ENCODE peak calls at places on chromosomes 16 and 17, in eight cellular contexts. A, E, W, G, Q, B, H and U are unnamed samples.
A peak's percentile ranks its signal among the peaks of the same experiment; 100 is the strongest.

GRCh38 chr17:35341465-35341992 is 31.9 kb downstream of the SLFN11 start:
- DNase-seq in H (no peak), B (peak; percentile 50), Q (no peak), E (no peak), G (no peak), W (no peak), A (no peak), U (no peak)

GRCh38 chr17:6064855-6065254 is 5.3 kb upstream of the WSCD1 start:
- DNase-seq in Q (no peak), B (no peak), A (no peak), G (no peak), E (no peak), H (no peak), W (no peak), U (no peak)

GRCh38 chr16:4324871-4325740 is 9.2 kb downstream of the GLIS2 start:
- DNase-seq in E (no peak), H (no peak), B (peak; percentile 36), W (no peak), G (no peak), Q (no peak), A (no peak), U (no peak)

GRCh38 chr17:4903051-4903818 is at the start of gene CHRNE:
- DNase-seq in E (peak; percentile 84), B (peak; percentile 92), W (peak; percentile 92), H (peak; percentile 71), G (peak; percentile 89), Q (peak; percentile 87), A (peak; percentile 56), U (no peak)

GRCh38 chr16:4700380-4700996 is 7.1 kb downstream of the NUDT16L1 start:
- DNase-seq in G (no peak), H (no peak), E (no peak), A (no peak), B (no peak), Q (no peak), W (no peak), U (no peak)

GRCh38 chr16:19765860-19766553 is 47.9 kb downstream of the IQCK start:
- DNase-seq in Q (no peak), A (no peak), G (no peak), E (peak; percentile 46), W (no peak), B (no peak), H (peak; percentile 72), U (no peak)

GRCh38 chr17:4807534-4808377 is 804 bp downstream of the PLD2 start:
- DNase-seq in W (peak; percentile 38), G (no peak), H (no peak), B (no peak), Q (no peak), E (no peak), A (no peak), U (no peak)

GRCh38 chr16:9092282-9092962 is 978 bp downstream of the HAPSTR1 start:
- DNase-seq in E (no peak), B (peak; percentile 34), A (no peak), H (peak; percentile 67), W (peak; percentile 69), G (peak; percentile 18), Q (peak; percentile 66), U (no peak)

GRCh38 chr17:43418441-43419374 is 19.9 kb downstream of the ARL4D start:
- DNase-seq in G (peak; percentile 88), B (no peak), A (peak; percentile 59), Q (peak; percentile 22), W (peak; percentile 79), E (peak; percentile 79), H (no peak), U (no peak)

GRCh38 chr16:50311891-50312501 is 45.6 kb downstream of the ADCY7 start:
- DNase-seq in G (no peak), Q (no peak), E (no peak), B (peak; percentile 13), W (no peak), H (peak; percentile 46), A (no peak), U (no peak)

GRCh38 chr16:70736454-70737376 is 50.9 kb upstream of the MTSS2 start:
- DNase-seq in W (no peak), H (no peak), E (no peak), Q (peak; percentile 23), B (no peak), G (no peak), A (no peak), U (no peak)

GRCh38 chr16:80009971-80010659 is 409.6 kb upstream of the MAF start:
- DNase-seq in A (no peak), W (no peak), B (no peak), H (no peak), E (no peak), G (no peak), Q (no peak), U (no peak)

GRCh38 chr16:81480856-81481821 is 36.5 kb downstream of the CMIP start:
- DNase-seq in E (peak; percentile 27), H (peak; percentile 85), Q (no peak), G (no peak), W (peak; percentile 61), A (no peak), B (peak; percentile 87), U (no peak)

GRCh38 chr17:77424585-77425344 is 284.0 kb downstream of the SEC14L1 start:
- DNase-seq in W (peak; percentile 90), B (peak; percentile 61), G (peak; percentile 69), E (peak; percentile 99), H (peak; percentile 85), A (peak; percentile 90), Q (no peak), U (peak; percentile 81)

GRCh38 chr16:20372696-20373095 is 20.2 kb upstream of the UMOD start:
- DNase-seq in Q (no peak), H (no peak), W (no peak), G (no peak), A (no peak), E (no peak), B (no peak), U (no peak)

GRCh38 chr16:12305847-12306246 is 329.3 kb downstream of the SNX29 start:
- DNase-seq in H (no peak), Q (no peak), G (no peak), B (no peak), E (no peak), W (no peak), A (no peak), U (no peak)

GRCh38 chr16:85464342-85465305 is 148.5 kb upstream of the GSE1 start:
- DNase-seq in H (no peak), G (no peak), E (no peak), A (no peak), B (no peak), W (no peak), Q (no peak), U (no peak)

GRCh38 chr17:78767806-78768205 is 14.3 kb downstream of the CYTH1 start:
- DNase-seq in B (peak; percentile 3), A (no peak), W (no peak), E (no peak), Q (no peak), H (no peak), G (no peak), U (no peak)

GRCh38 chr16:68074850-68075249 is 10.3 kb upstream of the NFATC3 start:
- DNase-seq in Q (no peak), B (peak; percentile 96), W (no peak), H (no peak), G (no peak), E (no peak), A (no peak), U (no peak)

DNA sequence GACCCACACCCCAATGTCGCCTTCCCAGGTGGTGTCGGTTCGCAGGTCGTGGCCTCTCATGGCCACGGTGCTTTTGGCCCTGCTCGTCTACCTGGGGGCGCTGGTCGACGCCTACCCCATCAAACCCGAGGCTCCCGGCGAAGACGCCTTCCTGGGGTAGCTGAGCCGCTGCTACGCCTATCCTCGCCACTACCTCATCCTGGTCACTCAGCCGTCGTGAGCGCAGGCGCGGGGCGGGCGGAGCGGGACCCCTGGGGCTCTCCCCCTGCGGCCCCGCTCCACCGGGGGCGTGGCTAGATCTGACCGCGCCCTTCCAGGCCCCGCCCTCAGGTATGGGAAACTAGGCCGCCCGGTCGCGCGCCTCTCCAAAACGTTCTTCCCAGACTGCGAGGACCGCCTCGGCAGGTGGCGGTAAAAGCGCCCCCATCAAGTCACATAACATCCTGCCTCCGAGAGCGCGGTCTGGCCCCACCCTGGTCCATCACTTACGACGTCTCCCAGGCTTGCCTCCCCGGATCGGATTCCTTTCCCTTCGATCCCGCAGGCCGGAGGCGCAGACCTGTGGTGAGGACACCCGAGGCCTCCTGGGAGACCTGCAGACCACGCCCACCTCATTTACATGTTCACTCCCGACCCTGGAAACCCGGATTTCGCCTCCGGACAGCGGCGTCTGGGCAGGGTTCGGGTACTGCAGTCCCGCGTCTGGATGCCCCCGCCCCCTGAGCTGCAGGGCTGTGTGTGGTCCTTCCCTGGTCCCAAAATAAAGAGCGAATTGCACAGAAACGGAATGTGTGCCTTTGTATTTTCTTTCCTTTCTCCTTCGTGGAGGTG is 91.5 kb upstream of the TMEM97 start:
- DNase-seq in A (no peak), B (peak; percentile 21), G (peak; percentile 93), Q (peak; percentile 99), E (peak; percentile 23), H (peak; percentile 87), W (peak; percentile 93), U (peak; percentile 19)
- TF ChIP-seq CTCF in A (no peak), B (no peak), G (no peak), Q (peak; percentile 12), E (no peak), H (no peak), W (no peak), U (no peak)

GRCh38 chr17:66663041-66663494 is 171.8 kb upstream of the CACNG5 start:
- DNase-seq in A (no peak), B (no peak), W (no peak), E (no peak), H (no peak), G (no peak), Q (no peak), U (no peak)
- H3K4me3 ChIP-seq in A (no peak overlapping the region), B (no peak overlapping the region), W (no peak overlapping the region), E (no peak overlapping the region), H (no peak overlapping the region), G (no peak overlapping the region), Q (no peak overlapping the region), U (no peak overlapping the region)

GRCh38 chr16:30722443-30722842 is 23.5 kb downstream of the SRCAP start:
- DNase-seq in G (no peak), Q (no peak), W (no peak), B (no peak), E (no peak), A (no peak), H (no peak), U (no peak)
- TF ChIP-seq CTCF in G (no peak), Q (no peak), W (no peak), B (no peak), E (no peak), A (no peak), H (no peak), U (no peak)

GRCh38 chr16:56355221-56355620 is 70.1 kb downstream of the AMFR start:
- DNase-seq in A (no peak), G (no peak), E (no peak), H (no peak), W (no peak), Q (no peak), B (no peak), U (no peak)

GRCh38 chr16:56357291-56357764 is 68.0 kb downstream of the AMFR start:
- DNase-seq in G (no peak), E (peak; percentile 59), W (peak; percentile 55), B (no peak), Q (peak; percentile 29), A (no peak), H (peak; percentile 42), U (no peak)

GRCh38 chr16:56356276-56357241 is 68.8 kb downstream of the AMFR start:
- DNase-seq in E (peak; percentile 89), Q (peak; percentile 93), A (peak; percentile 70), W (peak; percentile 93), G (peak; percentile 85), B (peak; percentile 65), H (peak; percentile 86), U (peak; percentile 48)

GRCh38 chr16:56354746-56355145 is 70.6 kb downstream of the AMFR start:
- DNase-seq in Q (no peak), W (no peak), H (no peak), G (no peak), B (no peak), E (no peak), A (no peak), U (no peak)

GRCh38 chr16:56355786-56356275 is 69.5 kb downstream of the AMFR start:
- DNase-seq in W (no peak), E (no peak), H (peak; percentile 41), A (no peak), Q (no peak), G (no peak), B (peak; percentile 6), U (no peak)
- H3K4me3 ChIP-seq in W (no peak overlapping the region), E (peak overlapping the region; percentile 49), H (peak overlapping the region; percentile 46), A (peak overlapping the region; percentile 41), Q (no peak overlapping the region), G (no peak overlapping the region), B (no peak overlapping the region), U (no peak overlapping the region)